ENCODE peak calls at places on chromosomes 12 and 14, in eight cellular contexts. One of them, this sample, is unnamed.

GRCh38 chr12:2306686-2307249 is 254.0 kb downstream of the CACNA1C start:
- DNase-seq in NCI-H187 treated with DMSO at 0.1 percent for 48 hours: no peak
- DNase-seq in MV-4-11: peak; percentile 37
- DNase-seq in NCI-H446 treated with DMSO at 0.1 percent for 48 hours: no peak
- DNase-seq in glomerular endothelial cell: no peak
- DNase-seq in activated CD4-positive, alpha-beta memory T cell treated with anti-CD3 and anti-CD28 coated beads for 36 hours: no peak
- DNase-seq in midbrain: no peak
- DNase-seq in foreskin fibroblast: no peak
- DNase-seq in this sample: peak; percentile 38

GRCh38 chr12:6114476-6114870 is 10.0 kb downstream of the VWF start:
- DNase-seq in NCI-H446 treated with DMSO at 0.1 percent for 48 hours: no peak
- DNase-seq in activated CD4-positive, alpha-beta memory T cell treated with anti-CD3 and anti-CD28 coated beads for 36 hours: no peak
- DNase-seq in NCI-H187 treated with DMSO at 0.1 percent for 48 hours: no peak
- DNase-seq in midbrain: no peak
- DNase-seq in foreskin fibroblast: no peak
- DNase-seq in glomerular endothelial cell: no peak
- DNase-seq in MV-4-11: no peak
- DNase-seq in this sample: no peak

GRCh38 chr14:45811155-45811554 is 558.2 kb upstream of the MIS18BP1 start:
- DNase-seq in activated CD4-positive, alpha-beta memory T cell treated with anti-CD3 and anti-CD28 coated beads for 36 hours: no peak
- DNase-seq in glomerular endothelial cell: no peak
- DNase-seq in midbrain: no peak
- DNase-seq in MV-4-11: no peak
- DNase-seq in NCI-H187 treated with DMSO at 0.1 percent for 48 hours: peak; percentile 84
- DNase-seq in NCI-H446 treated with DMSO at 0.1 percent for 48 hours: no peak
- DNase-seq in foreskin fibroblast: no peak
- DNase-seq in this sample: no peak

GRCh38 chr12:120406553-120406952 is 31.4 kb upstream of the COX6A1 start:
- DNase-seq in NCI-H446 treated with DMSO at 0.1 percent for 48 hours: no peak
- DNase-seq in activated CD4-positive, alpha-beta memory T cell treated with anti-CD3 and anti-CD28 coated beads for 36 hours: no peak
- DNase-seq in NCI-H187 treated with DMSO at 0.1 percent for 48 hours: no peak
- DNase-seq in foreskin fibroblast: no peak
- DNase-seq in glomerular endothelial cell: no peak
- DNase-seq in MV-4-11: no peak
- DNase-seq in midbrain: no peak
- DNase-seq in this sample: no peak

GRCh38 chr12:70309348-70309747 is 56.7 kb upstream of the KCNMB4 start:
- DNase-seq in foreskin fibroblast: no peak
- DNase-seq in activated CD4-positive, alpha-beta memory T cell treated with anti-CD3 and anti-CD28 coated beads for 36 hours: no peak
- DNase-seq in MV-4-11: no peak
- DNase-seq in midbrain: no peak
- DNase-seq in NCI-H187 treated with DMSO at 0.1 percent for 48 hours: no peak
- DNase-seq in NCI-H446 treated with DMSO at 0.1 percent for 48 hours: no peak
- DNase-seq in glomerular endothelial cell: no peak
- DNase-seq in this sample: no peak

GRCh38 chr14:102504951-102505600 is 4.5 kb downstream of the ANKRD9 start:
- DNase-seq in NCI-H446 treated with DMSO at 0.1 percent for 48 hours: no peak
- DNase-seq in foreskin fibroblast: no peak
- DNase-seq in MV-4-11: no peak
- DNase-seq in glomerular endothelial cell: no peak
- DNase-seq in midbrain: no peak
- DNase-seq in activated CD4-positive, alpha-beta memory T cell treated with anti-CD3 and anti-CD28 coated beads for 36 hours: no peak
- DNase-seq in NCI-H187 treated with DMSO at 0.1 percent for 48 hours: no peak
- DNase-seq in this sample: no peak

GRCh38 chr12:101875112-101875961 is 2.0 kb upstream of the DRAM1 start:
- DNase-seq in activated CD4-positive, alpha-beta memory T cell treated with anti-CD3 and anti-CD28 coated beads for 36 hours: no peak
- DNase-seq in foreskin fibroblast: no peak
- DNase-seq in MV-4-11: peak; percentile 24
- DNase-seq in NCI-H187 treated with DMSO at 0.1 percent for 48 hours: no peak
- DNase-seq in NCI-H446 treated with DMSO at 0.1 percent for 48 hours: no peak
- DNase-seq in midbrain: no peak
- DNase-seq in glomerular endothelial cell: peak; percentile 81
- DNase-seq in this sample: no peak

GRCh38 chr12:102960766-102961487 is 3.5 kb downstream of the ASCL1 start:
- DNase-seq in NCI-H187 treated with DMSO at 0.1 percent for 48 hours: peak; percentile 82
- DNase-seq in NCI-H446 treated with DMSO at 0.1 percent for 48 hours: no peak
- DNase-seq in midbrain: peak; percentile 62
- DNase-seq in MV-4-11: no peak
- DNase-seq in foreskin fibroblast: no peak
- DNase-seq in glomerular endothelial cell: no peak
- DNase-seq in activated CD4-positive, alpha-beta memory T cell treated with anti-CD3 and anti-CD28 coated beads for 36 hours: no peak
- DNase-seq in this sample: no peak

GRCh38 chr12:64742371-64742770 is 16.8 kb downstream of the GNS start:
- DNase-seq in foreskin fibroblast: no peak
- DNase-seq in activated CD4-positive, alpha-beta memory T cell treated with anti-CD3 and anti-CD28 coated beads for 36 hours: no peak
- DNase-seq in glomerular endothelial cell: no peak
- DNase-seq in NCI-H446 treated with DMSO at 0.1 percent for 48 hours: no peak
- DNase-seq in MV-4-11: no peak
- DNase-seq in NCI-H187 treated with DMSO at 0.1 percent for 48 hours: no peak
- DNase-seq in midbrain: no peak
- DNase-seq in this sample: no peak

GRCh38 chr12:58703911-58704310 is 216.4 kb downstream of the LRIG3 start:
- DNase-seq in NCI-H187 treated with DMSO at 0.1 percent for 48 hours: no peak
- DNase-seq in activated CD4-positive, alpha-beta memory T cell treated with anti-CD3 and anti-CD28 coated beads for 36 hours: no peak
- DNase-seq in midbrain: no peak
- DNase-seq in MV-4-11: no peak
- DNase-seq in foreskin fibroblast: peak; percentile 16
- DNase-seq in glomerular endothelial cell: no peak
- DNase-seq in NCI-H446 treated with DMSO at 0.1 percent for 48 hours: no peak
- DNase-seq in this sample: no peak

GRCh38 chr14:100317897-100318808 is 5.0 kb upstream of the SLC25A47 start:
- DNase-seq in foreskin fibroblast: peak; percentile 44
- DNase-seq in NCI-H187 treated with DMSO at 0.1 percent for 48 hours: no peak
- DNase-seq in midbrain: peak; percentile 42
- DNase-seq in NCI-H446 treated with DMSO at 0.1 percent for 48 hours: no peak
- DNase-seq in glomerular endothelial cell: no peak
- DNase-seq in MV-4-11: peak; percentile 67
- DNase-seq in activated CD4-positive, alpha-beta memory T cell treated with anti-CD3 and anti-CD28 coated beads for 36 hours: peak; percentile 79
- DNase-seq in this sample: no peak

GRCh38 chr12:3752741-3753486 is at the start of gene CRACR2A:
- DNase-seq in NCI-H187 treated with DMSO at 0.1 percent for 48 hours: no peak
- DNase-seq in foreskin fibroblast: peak; percentile 48
- DNase-seq in midbrain: peak; percentile 0
- DNase-seq in NCI-H446 treated with DMSO at 0.1 percent for 48 hours: no peak
- DNase-seq in activated CD4-positive, alpha-beta memory T cell treated with anti-CD3 and anti-CD28 coated beads for 36 hours: peak; percentile 89
- DNase-seq in MV-4-11: peak; percentile 69
- DNase-seq in glomerular endothelial cell: no peak
- DNase-seq in this sample: peak; percentile 40

GRCh38 chr14:54625158-54625557 is 58.2 kb downstream of the SAMD4A start:
- DNase-seq in midbrain: no peak
- DNase-seq in NCI-H187 treated with DMSO at 0.1 percent for 48 hours: no peak
- DNase-seq in foreskin fibroblast: no peak
- DNase-seq in activated CD4-positive, alpha-beta memory T cell treated with anti-CD3 and anti-CD28 coated beads for 36 hours: no peak
- DNase-seq in NCI-H446 treated with DMSO at 0.1 percent for 48 hours: no peak
- DNase-seq in MV-4-11: no peak
- DNase-seq in glomerular endothelial cell: no peak
- DNase-seq in this sample: no peak

GRCh38 chr14:81555051-81555450 is 21.4 kb upstream of the SEL1L start:
- DNase-seq in NCI-H446 treated with DMSO at 0.1 percent for 48 hours: no peak
- DNase-seq in foreskin fibroblast: no peak
- DNase-seq in midbrain: no peak
- DNase-seq in MV-4-11: no peak
- DNase-seq in activated CD4-positive, alpha-beta memory T cell treated with anti-CD3 and anti-CD28 coated beads for 36 hours: no peak
- DNase-seq in NCI-H187 treated with DMSO at 0.1 percent for 48 hours: no peak
- DNase-seq in glomerular endothelial cell: no peak
- DNase-seq in this sample: no peak

GRCh38 chr12:9906888-9907287 is 25.3 kb downstream of the CLEC2A start:
- DNase-seq in glomerular endothelial cell: no peak
- DNase-seq in activated CD4-positive, alpha-beta memory T cell treated with anti-CD3 and anti-CD28 coated beads for 36 hours: peak; percentile 24
- DNase-seq in NCI-H446 treated with DMSO at 0.1 percent for 48 hours: no peak
- DNase-seq in MV-4-11: peak; percentile 59
- DNase-seq in midbrain: no peak
- DNase-seq in NCI-H187 treated with DMSO at 0.1 percent for 48 hours: no peak
- DNase-seq in foreskin fibroblast: peak; percentile 4
- DNase-seq in this sample: peak; percentile 16

GRCh38 chr12:130127527-130127908 is 34.7 kb upstream of the FZD10 start:
- DNase-seq in glomerular endothelial cell: no peak
- DNase-seq in foreskin fibroblast: no peak
- DNase-seq in activated CD4-positive, alpha-beta memory T cell treated with anti-CD3 and anti-CD28 coated beads for 36 hours: no peak
- DNase-seq in NCI-H187 treated with DMSO at 0.1 percent for 48 hours: no peak
- DNase-seq in MV-4-11: no peak
- DNase-seq in NCI-H446 treated with DMSO at 0.1 percent for 48 hours: no peak
- DNase-seq in midbrain: no peak
- DNase-seq in this sample: no peak

GRCh38 chr12:913919-914718 is 35.4 kb downstream of the RAD52 start:
- DNase-seq in activated CD4-positive, alpha-beta memory T cell treated with anti-CD3 and anti-CD28 coated beads for 36 hours: no peak
- DNase-seq in glomerular endothelial cell: no peak
- DNase-seq in midbrain: no peak
- DNase-seq in MV-4-11: peak; percentile 48
- DNase-seq in foreskin fibroblast: peak; percentile 10
- DNase-seq in NCI-H187 treated with DMSO at 0.1 percent for 48 hours: no peak
- DNase-seq in NCI-H446 treated with DMSO at 0.1 percent for 48 hours: no peak
- DNase-seq in this sample: no peak

GRCh38 chr12:10212623-10213131 is at the start of gene GABARAPL1:
- DNase-seq in midbrain: peak; percentile 90
- DNase-seq in NCI-H187 treated with DMSO at 0.1 percent for 48 hours: no peak
- DNase-seq in NCI-H446 treated with DMSO at 0.1 percent for 48 hours: no peak
- DNase-seq in glomerular endothelial cell: no peak
- DNase-seq in MV-4-11: peak; percentile 61
- DNase-seq in foreskin fibroblast: peak; percentile 74
- DNase-seq in activated CD4-positive, alpha-beta memory T cell treated with anti-CD3 and anti-CD28 coated beads for 36 hours: peak; percentile 81
- DNase-seq in this sample: peak; percentile 2